ENCODE peak calls at places on chromosome 12, in nine cellular contexts. One of them, this sample, is unnamed.

GRCh38 chr12:46152456-46152855 is 116.4 kb downstream of the SLC38A1 start:
- DNase-seq in PC-3: no peak
- DNase-seq in posterior cingulate gyrus: no peak
- DNase-seq in HCEC 1CT: no peak
- DNase-seq in hepatic stellate cell: no peak
- DNase-seq in A172: no peak
- DNase-seq in effector CD4-positive, alpha-beta T cell: no peak
- DNase-seq in choroid plexus epithelial cell: no peak
- DNase-seq in thyroid gland: no peak
- DNase-seq in this sample: no peak

GRCh38 chr12:570237-570925 is 92.9 kb downstream of the NINJ2 start:
- DNase-seq in PC-3: peak; percentile 81
- DNase-seq in posterior cingulate gyrus: no peak
- DNase-seq in thyroid gland: peak; percentile 36
- DNase-seq in hepatic stellate cell: peak; percentile 99
- DNase-seq in choroid plexus epithelial cell: peak; percentile 85
- DNase-seq in A172: peak; percentile 80
- DNase-seq in effector CD4-positive, alpha-beta T cell: no peak
- DNase-seq in HCEC 1CT: peak; percentile 90
- DNase-seq in this sample: peak; percentile 88

GRCh38 chr12:48194780-48195179 is 8.3 kb downstream of the OR10AD1 start:
- DNase-seq in hepatic stellate cell: no peak
- DNase-seq in PC-3: peak; percentile 55
- DNase-seq in thyroid gland: no peak
- DNase-seq in effector CD4-positive, alpha-beta T cell: no peak
- DNase-seq in posterior cingulate gyrus: no peak
- DNase-seq in choroid plexus epithelial cell: peak; percentile 19
- DNase-seq in HCEC 1CT: no peak
- DNase-seq in A172: no peak
- DNase-seq in this sample: no peak

GRCh38 chr12:107967170-107967569 is 161.9 kb upstream of the WSCD2 start:
- DNase-seq in A172: peak; percentile 38
- DNase-seq in choroid plexus epithelial cell: no peak
- DNase-seq in posterior cingulate gyrus: no peak
- DNase-seq in HCEC 1CT: no peak
- DNase-seq in thyroid gland: no peak
- DNase-seq in effector CD4-positive, alpha-beta T cell: no peak
- DNase-seq in PC-3: peak; percentile 5
- DNase-seq in hepatic stellate cell: no peak
- DNase-seq in this sample: peak; percentile 5

GRCh38 chr12:118061011-118061875 is at the start of gene WSB2:
- DNase-seq in posterior cingulate gyrus: peak; percentile 93
- DNase-seq in A172: peak; percentile 42
- DNase-seq in PC-3: peak; percentile 41
- DNase-seq in hepatic stellate cell: peak; percentile 66
- DNase-seq in choroid plexus epithelial cell: peak; percentile 56
- DNase-seq in thyroid gland: peak; percentile 79
- DNase-seq in effector CD4-positive, alpha-beta T cell: peak; percentile 45
- DNase-seq in HCEC 1CT: peak; percentile 48
- DNase-seq in this sample: peak; percentile 69

GRCh38 chr12:103751600-103751999 is 89.4 kb downstream of the NT5DC3 start:
- DNase-seq in posterior cingulate gyrus: no peak
- DNase-seq in hepatic stellate cell: no peak
- DNase-seq in A172: no peak
- DNase-seq in HCEC 1CT: no peak
- DNase-seq in PC-3: no peak
- DNase-seq in choroid plexus epithelial cell: no peak
- DNase-seq in effector CD4-positive, alpha-beta T cell: no peak
- DNase-seq in thyroid gland: no peak
- DNase-seq in this sample: no peak

GRCh38 chr12:47841506-47841905 is 21.8 kb upstream of the HDAC7 start:
- DNase-seq in A172: no peak
- DNase-seq in effector CD4-positive, alpha-beta T cell: no peak
- DNase-seq in HCEC 1CT: no peak
- DNase-seq in choroid plexus epithelial cell: no peak
- DNase-seq in PC-3: no peak
- DNase-seq in thyroid gland: no peak
- DNase-seq in posterior cingulate gyrus: no peak
- DNase-seq in hepatic stellate cell: no peak
- DNase-seq in this sample: no peak

GRCh38 chr12:46711756-46712155 is 114.0 kb downstream of the SLC38A4 start:
- DNase-seq in hepatic stellate cell: no peak
- DNase-seq in A172: no peak
- DNase-seq in effector CD4-positive, alpha-beta T cell: no peak
- DNase-seq in thyroid gland: no peak
- DNase-seq in choroid plexus epithelial cell: peak; percentile 13
- DNase-seq in HCEC 1CT: peak; percentile 52
- DNase-seq in posterior cingulate gyrus: no peak
- DNase-seq in PC-3: no peak
- DNase-seq in this sample: no peak

GRCh38 chr12:57782608-57783465 is at the start of gene TSFM:
- DNase-seq in hepatic stellate cell: peak; percentile 80
- DNase-seq in HCEC 1CT: peak; percentile 92
- DNase-seq in effector CD4-positive, alpha-beta T cell: peak; percentile 99
- DNase-seq in PC-3: peak; percentile 96
- DNase-seq in choroid plexus epithelial cell: peak; percentile 96
- DNase-seq in thyroid gland: peak; percentile 98
- DNase-seq in A172: peak; percentile 76
- DNase-seq in posterior cingulate gyrus: peak; percentile 99
- DNase-seq in this sample: peak; percentile 79

GRCh38 chr12:56529656-56530055 is 8.0 kb downstream of the RBMS2 start:
- DNase-seq in posterior cingulate gyrus: no peak
- DNase-seq in A172: no peak
- DNase-seq in PC-3: no peak
- DNase-seq in choroid plexus epithelial cell: peak; percentile 20
- DNase-seq in hepatic stellate cell: no peak
- DNase-seq in effector CD4-positive, alpha-beta T cell: no peak
- DNase-seq in thyroid gland: no peak
- DNase-seq in HCEC 1CT: peak; percentile 7
- DNase-seq in this sample: no peak

GRCh38 chr12:91138337-91138905 is 27.1 kb upstream of the LUM start:
- DNase-seq in HCEC 1CT: peak; percentile 62
- DNase-seq in hepatic stellate cell: no peak
- DNase-seq in PC-3: no peak
- DNase-seq in posterior cingulate gyrus: no peak
- DNase-seq in effector CD4-positive, alpha-beta T cell: no peak
- DNase-seq in thyroid gland: no peak
- DNase-seq in A172: no peak
- DNase-seq in choroid plexus epithelial cell: peak; percentile 26
- DNase-seq in this sample: no peak

GRCh38 chr12:53625373-53625945 is 723 bp downstream of the ATF7 start:
- DNase-seq in PC-3: no peak
- DNase-seq in hepatic stellate cell: no peak
- DNase-seq in effector CD4-positive, alpha-beta T cell: no peak
- DNase-seq in HCEC 1CT: no peak
- DNase-seq in A172: no peak
- DNase-seq in posterior cingulate gyrus: no peak
- DNase-seq in thyroid gland: no peak
- DNase-seq in choroid plexus epithelial cell: no peak
- DNase-seq in this sample: no peak

GRCh38 chr12:3035815-3036702 is 41.1 kb upstream of the TSPAN9 start:
- DNase-seq in posterior cingulate gyrus: peak; percentile 71
- DNase-seq in A172: peak; percentile 8
- DNase-seq in thyroid gland: no peak
- DNase-seq in choroid plexus epithelial cell: peak; percentile 66
- DNase-seq in effector CD4-positive, alpha-beta T cell: no peak
- DNase-seq in hepatic stellate cell: peak; percentile 39
- DNase-seq in HCEC 1CT: peak; percentile 13
- DNase-seq in PC-3: no peak
- DNase-seq in this sample: peak; percentile 76

GRCh38 chr12:83196694-83197350 is 510.1 kb downstream of the TMTC2 start:
- DNase-seq in effector CD4-positive, alpha-beta T cell: no peak
- DNase-seq in thyroid gland: no peak
- DNase-seq in PC-3: no peak
- DNase-seq in hepatic stellate cell: no peak
- DNase-seq in A172: no peak
- DNase-seq in HCEC 1CT: no peak
- DNase-seq in choroid plexus epithelial cell: no peak
- DNase-seq in posterior cingulate gyrus: no peak
- DNase-seq in this sample: no peak

GRCh38 chr12:4850857-4851380 is 58.8 kb upstream of the KCNA1 start:
- DNase-seq in effector CD4-positive, alpha-beta T cell: no peak
- DNase-seq in PC-3: no peak
- DNase-seq in hepatic stellate cell: no peak
- DNase-seq in HCEC 1CT: no peak
- DNase-seq in posterior cingulate gyrus: no peak
- DNase-seq in choroid plexus epithelial cell: no peak
- DNase-seq in A172: no peak
- DNase-seq in thyroid gland: no peak
- DNase-seq in this sample: no peak

GRCh38 chr12:6606331-6607131 is 648 bp downstream of the CHD4 start:
- DNase-seq in effector CD4-positive, alpha-beta T cell: peak; percentile 60
- DNase-seq in A172: no peak
- DNase-seq in choroid plexus epithelial cell: peak; percentile 28
- DNase-seq in PC-3: no peak
- DNase-seq in posterior cingulate gyrus: peak; percentile 82
- DNase-seq in HCEC 1CT: peak; percentile 32
- DNase-seq in hepatic stellate cell: peak; percentile 73
- DNase-seq in thyroid gland: peak; percentile 82
- DNase-seq in this sample: no peak

GRCh38 chr12:4297617-4298016 is 23.4 kb upstream of the TIGAR start:
- DNase-seq in A172: no peak
- DNase-seq in posterior cingulate gyrus: no peak
- DNase-seq in thyroid gland: no peak
- DNase-seq in hepatic stellate cell: no peak
- DNase-seq in PC-3: no peak
- DNase-seq in HCEC 1CT: no peak
- DNase-seq in choroid plexus epithelial cell: no peak
- DNase-seq in effector CD4-positive, alpha-beta T cell: no peak
- DNase-seq in this sample: no peak

GRCh38 chr12:68766646-68767045 is 20.7 kb downstream of the SLC35E3 start:
- DNase-seq in hepatic stellate cell: no peak
- DNase-seq in HCEC 1CT: no peak
- DNase-seq in PC-3: no peak
- DNase-seq in A172: no peak
- DNase-seq in choroid plexus epithelial cell: no peak
- DNase-seq in posterior cingulate gyrus: no peak
- DNase-seq in effector CD4-positive, alpha-beta T cell: no peak
- DNase-seq in thyroid gland: no peak
- DNase-seq in this sample: no peak

This sample was measured in COLO829.